ENCODE peak calls at places on chromosomes 7 and 10, in six cellular contexts. G is NCI-H748 treated with DMSO at 0.1 percent for 48 hours; E is left cardiac atrium; I is retinal pigment epithelial cell; J is stimulated activated naive CD4-positive, alpha-beta T cell; N is activated CD4-positive, alpha-beta T cell treated with anti-CD3 and anti-CD28 coated beads, Interleukin-2, amount 10 ng/mL, durations not matched to agents 7 days and 5 days. T is an unnamed sample.

GRCh38 chr7:13262929-13263530 is 575.6 kb downstream of the ARL4A start:
- DNase-seq in G (peak; percentile 38), N (no peak), J (peak; percentile 5), E (no peak), I (no peak), T (no peak)

GRCh38 chr10:602391-603005 is 87.0 kb downstream of the DIP2C start:
- DNase-seq in I (no peak), G (no peak), E (no peak), N (no peak), J (no peak), T (no peak)

GRCh38 chr7:114297121-114297520 is 117.5 kb upstream of the FOXP2 start:
- DNase-seq in J (no peak), E (no peak), G (no peak), I (no peak), N (no peak), T (no peak)

GRCh38 chr7:31690892-31691291 is 3.9 kb downstream of the PPP1R17 start:
- DNase-seq in I (no peak), E (no peak), N (no peak), J (no peak), G (peak; percentile 59), T (no peak)

GRCh38 chr10:93542358-93542791 is 24.1 kb upstream of the FFAR4 start:
- DNase-seq in I (no peak), N (no peak), E (peak; percentile 74), G (peak; percentile 36), J (no peak), T (peak; percentile 71)

GRCh38 chr7:82839555-82839954 is 323.1 kb downstream of the PCLO start:
- DNase-seq in J (no peak), N (no peak), E (no peak), I (no peak), G (no peak), T (no peak)

GRCh38 chr7:80147543-80148376 is 13.1 kb downstream of the GNAI1 start:
- DNase-seq in N (no peak), J (no peak), I (peak; percentile 74), G (no peak), E (no peak), T (no peak)

GRCh38 chr7:47404005-47404404 is 177.9 kb downstream of the TNS3 start:
- DNase-seq in G (no peak), I (no peak), J (no peak), N (no peak), E (no peak), T (no peak)

GRCh38 chr10:112666070-112666469 is 219.1 kb downstream of the VTI1A start:
- DNase-seq in G (no peak), N (no peak), I (no peak), E (no peak), J (no peak), T (no peak)

GRCh38 chr10:86389441-86390193 is 23.0 kb upstream of the GRID1 start:
- DNase-seq in I (no peak), J (no peak), G (no peak), N (no peak), E (peak; percentile 36), T (no peak)

GRCh38 chr7:123615344-123615743 is 13.7 kb downstream of the ASB15 start:
- DNase-seq in E (no peak), I (no peak), J (no peak), N (no peak), G (no peak), T (no peak)

GRCh38 chr10:119496282-119496681 is 46.2 kb downstream of the RGS10 start:
- DNase-seq in N (peak; percentile 39), J (no peak), E (no peak), I (no peak), G (no peak), T (no peak)

GRCh38 chr10:6242089-6242488 is 39.4 kb downstream of the PFKFB3 start:
- DNase-seq in G (no peak), J (no peak), I (no peak), N (no peak), E (no peak), T (no peak)